ENCODE peak calls at places on chromosomes 7 and 10, in eight cellular contexts. Q, H, E, U, V, K, X and L are unnamed samples. For H3K4me1, the result is how much of the 10 kb centered on the place peaks cover.

GRCh38 chr7:23191022-23191421 is 9.2 kb downstream of the NUP42 start:
- DNase-seq in Q (no peak), H (no peak), E (no peak), U (no peak), V (no peak), K (no peak), X (no peak), L (peak)

GRCh38 chr7:35754741-35755140 is 46.1 kb upstream of the SEPTIN7 start:
- DNase-seq in Q (no peak), H (no peak), E (no peak), U (no peak), V (peak), K (no peak), X (no peak), L (peak)

GRCh38 chr10:53361281-53361680 is 588.7 kb upstream of the MBL2 start:
- DNase-seq in Q (no peak), H (no peak), E (no peak), U (no peak), V (no peak), K (no peak), X (no peak), L (no peak)

GRCh38 chr10:48399056-48399541 is 92.6 kb downstream of the MAPK8 start:
- DNase-seq in Q (no peak), H (no peak), E (no peak), U (no peak), V (no peak), K (no peak), X (no peak), L (no peak)

GRCh38 chr10:21069929-21070363 is 172.8 kb upstream of the NEBL start:
- DNase-seq in Q (no peak), H (no peak), E (no peak), U (no peak), V (no peak), K (no peak), X (no peak), L (peak)

GRCh38 chr7:30965883-30966282 is 2.1 kb downstream of the GHRHR start:
- DNase-seq in Q (no peak), H (peak), E (no peak), U (no peak), V (no peak), K (no peak), X (no peak), L (no peak)

GRCh38 chr7:78038465-78039080 is 240.0 kb downstream of the PHTF2 start:
- DNase-seq in Q (no peak), H (no peak), E (no peak), U (no peak), V (no peak), K (no peak), X (no peak), L (no peak)

GRCh38 chr10:17768957-17769356 is 17.0 kb downstream of the TMEM236 start:
- DNase-seq in Q (no peak), H (no peak), E (no peak), U (no peak), V (peak), K (no peak), X (no peak), L (no peak)

DNA sequence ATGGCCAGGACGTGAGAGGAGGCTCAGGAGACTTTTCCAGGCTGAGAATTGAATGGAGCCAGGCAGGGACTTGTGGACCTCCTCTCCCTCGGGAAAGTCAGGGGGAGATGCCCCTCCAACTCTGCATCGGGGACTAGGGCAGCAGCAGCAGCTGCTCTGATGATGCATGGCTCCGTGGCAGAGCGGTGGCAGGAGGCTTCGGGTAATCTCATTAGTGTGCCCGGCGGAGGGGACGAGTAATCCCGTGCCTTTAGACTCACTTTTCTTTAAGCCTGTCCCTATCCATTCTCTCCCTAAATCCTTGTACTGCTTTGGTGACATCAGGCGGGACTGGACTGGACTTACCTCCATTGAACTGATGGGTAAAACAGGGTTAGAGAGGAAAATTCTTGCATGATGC is 75.1 kb downstream of the ZMIZ1 start:
- DNase-seq in Q (no peak), H (no peak), E (no peak), U (no peak), V (no peak), K (no peak), X (no peak), L (peak)
- H3K4me1 ChIP-seq in Q (under half), H (half or more), E (under half), U (half or more), V (half or more), K (half or more), X (under half), L (half or more)

DNA sequence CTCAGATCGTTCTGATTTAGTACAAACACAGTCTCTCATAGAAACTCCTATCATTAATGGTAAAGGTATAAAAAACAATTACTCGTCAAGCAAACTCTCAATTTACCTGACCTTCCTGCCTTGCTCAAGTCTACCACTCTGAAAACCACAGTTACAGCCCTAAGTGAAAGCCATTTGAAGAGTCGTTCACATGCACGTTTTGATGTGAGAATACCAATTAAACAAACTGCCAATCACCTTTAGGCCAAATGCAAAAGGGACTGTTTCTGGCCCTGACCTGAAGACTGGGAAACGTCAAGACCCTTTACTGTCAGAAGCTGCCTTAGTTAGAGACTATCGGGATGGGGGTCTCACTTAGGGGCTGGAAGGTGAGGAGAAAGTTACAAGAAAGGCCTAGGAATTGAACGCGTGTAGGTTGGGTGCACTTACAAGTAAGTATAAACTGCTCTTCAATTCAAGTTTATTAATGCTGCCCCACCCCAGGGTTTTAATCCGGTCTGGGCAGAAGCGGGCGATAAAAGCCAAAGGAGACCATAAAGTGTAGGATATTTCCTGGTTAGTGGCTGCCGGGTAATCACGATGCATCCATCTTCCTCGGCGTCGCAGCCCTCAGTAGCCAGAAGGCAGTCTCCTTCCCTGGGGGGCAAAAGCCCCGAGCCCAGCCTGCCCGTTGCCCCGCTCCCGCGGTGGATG is 940 bp downstream of the TM9SF3 start:
- DNase-seq in Q (peak), H (no peak), E (no peak), U (no peak), V (peak), K (no peak), X (no peak), L (no peak)
- H3K4me1 ChIP-seq in Q (under half), H (under half), E (under half), U (under half), V (under half), K (half or more), X (half or more), L (under half)

GRCh38 chr10:38600696-38601095 is 506.6 kb downstream of the ZNF37A start:
- DNase-seq in Q (no peak), H (no peak), E (no peak), U (no peak), V (no peak), K (no peak), X (no peak), L (no peak)
- H3K4me1 ChIP-seq in Q (under half), H (under half), E (under half), U (under half), V (under half), K (under half), X (under half), L (under half)

GRCh38 chr10:11573497-11573896 is 38.0 kb downstream of the USP6NL start:
- DNase-seq in Q (peak), H (no peak), E (no peak), U (no peak), V (peak), K (no peak), X (no peak), L (no peak)

GRCh38 chr10:11578802-11579255 is 32.6 kb downstream of the USP6NL start:
- DNase-seq in Q (no peak), H (no peak), E (no peak), U (no peak), V (no peak), K (no peak), X (no peak), L (no peak)

GRCh38 chr10:11581213-11581612 is 30.2 kb downstream of the USP6NL start:
- DNase-seq in Q (no peak), H (no peak), E (no peak), U (no peak), V (peak), K (no peak), X (no peak), L (no peak)

GRCh38 chr10:11579885-11580284 is 31.6 kb downstream of the USP6NL start:
- DNase-seq in Q (no peak), H (no peak), E (no peak), U (no peak), V (no peak), K (no peak), X (no peak), L (no peak)

GRCh38 chr10:11576092-11576809 is 35.2 kb downstream of the USP6NL start:
- DNase-seq in Q (no peak), H (no peak), E (no peak), U (no peak), V (no peak), K (no peak), X (no peak), L (no peak)
- H3K4me1 ChIP-seq in Q (half or more), H (under half), E (under half), U (under half), V (under half), K (under half), X (under half), L (under half)